ENCODE peak calls at places on chromosome 1, in ten cellular contexts. M, E, X, B, A, D, P, Z, O and I are unnamed samples. For H3K27me3 and H3K4me1, the result is how much of the 10 kb centered on the place peaks cover.

GRCh38 chr1:162663589-162664030 is 31.3 kb downstream of the DDR2 start:
- DNase-seq in B (peak), P (no peak), D (peak), X (peak), M (peak), A (peak), Z (peak), E (peak), O (no peak), I (no peak)

GRCh38 chr1:223234164-223234501 is 91.1 kb upstream of the TLR5 start:
- DNase-seq in A (no peak), D (no peak), Z (no peak), O (no peak), X (no peak), E (peak), P (no peak), M (no peak), B (no peak), I (no peak)

GRCh38 chr1:83931658-83932253 is 67.2 kb downstream of the TTLL7 start:
- DNase-seq in Z (peak), D (no peak), X (peak), E (peak), P (peak), B (peak), O (peak), A (no peak), M (peak), I (peak)

GRCh38 chr1:117780981-117781475 is 148.4 kb downstream of the GDAP2 start:
- DNase-seq in X (no peak), P (no peak), Z (peak), M (no peak), A (peak), D (no peak), B (peak), O (no peak), E (no peak), I (no peak)

GRCh38 chr1:24898152-24898908 is 31.7 kb downstream of the RUNX3 start:
- DNase-seq in M (peak), B (peak), O (peak), Z (peak), E (peak), D (no peak), A (no peak), P (no peak), X (peak), I (no peak)

GRCh38 chr1:170692866-170693575 is 29.1 kb downstream of the PRRX1 start:
- DNase-seq in B (no peak), E (peak), X (no peak), M (no peak), A (no peak), P (no peak), Z (peak), D (no peak), O (no peak), I (no peak)

GRCh38 chr1:245462161-245462560 is 307.4 kb downstream of the KIF26B start:
- DNase-seq in X (no peak), O (no peak), M (no peak), Z (no peak), E (no peak), P (no peak), B (no peak), D (no peak), A (no peak), I (no peak)

GRCh38 chr1:3335754-3336640 is 118.5 kb upstream of the ARHGEF16 start:
- DNase-seq in M (no peak), X (no peak), D (no peak), P (no peak), B (no peak), O (no peak), E (no peak), Z (no peak), A (no peak), I (no peak)

GRCh38 chr1:82366694-82367093 is 566.0 kb downstream of the ADGRL2 start:
- DNase-seq in X (no peak), B (no peak), D (no peak), M (no peak), E (peak), A (no peak), O (no peak), Z (no peak), P (peak), I (no peak)

GRCh38 chr1:88228153-88228552 is 455.9 kb upstream of the PKN2 start:
- DNase-seq in Z (no peak), M (no peak), E (no peak), O (no peak), X (no peak), A (no peak), B (peak), D (no peak), P (no peak), I (peak)

GRCh38 chr1:21149430-21149861 is 27.3 kb downstream of the EIF4G3 start:
- DNase-seq in D (no peak), O (no peak), X (no peak), A (no peak), B (peak), E (peak), P (no peak), Z (peak), M (no peak), I (peak)

GRCh38 chr1:164180824-164181223 is 378.2 kb upstream of the PBX1 start:
- DNase-seq in Z (no peak), P (no peak), O (no peak), A (no peak), E (no peak), X (no peak), M (no peak), D (no peak), B (no peak), I (peak)

GRCh38 chr1:115210302-115210711 is 121.0 kb upstream of the TSPAN2 start:
- DNase-seq in P (peak), B (no peak), D (no peak), M (no peak), E (no peak), O (no peak), X (no peak), Z (peak), A (no peak), I (no peak)

GRCh38 chr1:114207635-114208034 is 54.0 kb upstream of the SYT6 start:
- DNase-seq in E (no peak), O (no peak), Z (no peak), X (no peak), A (no peak), P (no peak), D (no peak), M (no peak), B (no peak), I (no peak)

GRCh38 chr1:61973100-61973837 is 221.4 kb upstream of the L1TD1 start:
- DNase-seq in A (no peak), O (no peak), M (no peak), D (no peak), E (no peak), P (no peak), B (no peak), X (no peak), Z (no peak), I (no peak)

GRCh38 chr1:95520390-95520789 is 286.4 kb downstream of the RWDD3 start:
- DNase-seq in D (no peak), E (no peak), A (no peak), P (no peak), O (no peak), M (no peak), Z (no peak), X (no peak), B (no peak), I (no peak)

GRCh38 chr1:162710349-162710748 is 78.1 kb downstream of the DDR2 start:
- DNase-seq in P (no peak), X (no peak), E (peak), Z (peak), D (no peak), A (no peak), O (no peak), M (no peak), B (no peak), I (no peak)

GRCh38 chr1:44537961-44538360 is 132.9 kb downstream of the RNF220 start:
- DNase-seq in M (no peak), E (no peak), A (no peak), Z (no peak), X (no peak), D (no peak), B (no peak), O (no peak), P (no peak), I (peak)

GRCh38 chr1:73180661-73181540 is 898.6 kb upstream of the NEGR1 start:
- DNase-seq in Z (no peak), O (no peak), E (no peak), M (no peak), D (no peak), P (no peak), B (no peak), X (no peak), A (peak), I (no peak)

GRCh38 chr1:157380523-157380922 is 171.8 kb downstream of the FCRL5 start:
- DNase-seq in P (no peak), X (no peak), Z (no peak), M (no peak), B (no peak), O (no peak), A (no peak), E (no peak), D (no peak), I (no peak)

GRCh38 chr1:221203224-221204054 is 324.2 kb downstream of the HLX start:
- DNase-seq in D (peak), X (peak), O (peak), Z (peak), A (peak), B (peak), M (peak), E (peak), P (peak), I (peak)

GRCh38 chr1:186899577-186899976 is 70.8 kb downstream of the PLA2G4A start:
- DNase-seq in B (no peak), O (no peak), Z (no peak), A (no peak), P (no peak), E (no peak), X (no peak), M (no peak), D (no peak), I (no peak)

DNA sequence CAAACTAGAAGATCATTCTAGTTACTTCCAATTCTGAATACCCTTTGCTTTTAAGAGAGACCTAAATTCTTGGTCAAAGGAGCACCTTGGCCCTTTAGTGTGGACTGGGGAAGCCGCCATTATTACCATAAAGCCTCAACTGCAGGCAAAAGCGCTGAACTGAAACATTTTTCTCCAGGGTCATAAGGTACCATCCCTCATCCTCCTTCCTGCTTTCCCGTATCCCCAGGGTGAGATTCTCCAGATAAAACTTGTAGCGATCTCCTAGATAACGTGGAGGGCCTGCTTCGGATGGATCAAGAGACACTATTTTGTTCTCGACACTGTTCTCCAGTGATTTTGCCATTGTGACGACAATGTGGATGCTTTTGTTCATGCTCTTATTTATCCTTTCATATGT is 9.8 kb downstream of the SLAMF1 start:
- DNase-seq in Z (no peak), M (no peak), X (no peak), O (no peak), E (no peak), P (no peak), A (no peak), D (no peak), B (no peak), I (no peak)
- H3K27ac ChIP-seq in Z (no peak), M (no peak), X (no peak), O (peak), E (no peak), P (no peak), A (no peak), D (no peak), B (no peak), I (no peak)

GRCh38 chr1:40318476-40318875 is 1.4 kb upstream of the COL9A2 start:
- DNase-seq in P (no peak), D (no peak), O (no peak), B (no peak), Z (no peak), A (no peak), E (no peak), X (no peak), M (no peak), I (no peak)
- H3K27me3 ChIP-seq in P (under half), D (under half), O (under half), B (under half), Z (under half), A (under half), E (under half), X (under half), M (under half), I (under half)

DNA sequence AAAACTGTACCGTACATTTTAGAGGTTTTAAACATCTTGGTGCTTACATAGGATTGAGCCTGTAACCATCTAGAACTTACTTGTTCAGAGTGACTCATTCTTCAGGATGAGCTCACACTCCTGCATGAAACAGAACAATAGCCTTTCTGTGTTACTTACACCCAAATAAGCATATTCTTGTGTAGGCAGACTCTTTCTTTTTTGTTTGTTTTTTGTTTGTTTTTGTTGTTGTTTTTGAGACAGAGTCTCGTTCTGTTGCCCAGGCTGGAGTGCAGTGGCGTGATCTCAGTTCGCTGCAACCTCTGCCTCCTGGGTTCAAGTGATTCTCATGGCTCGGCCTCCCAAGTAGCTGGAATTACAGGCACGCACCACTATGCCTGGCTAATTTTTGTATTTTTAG is 3.8 kb upstream of the CA6 start:
- DNase-seq in O (no peak), Z (peak), X (no peak), P (peak), A (no peak), B (peak), D (no peak), M (no peak), E (peak), I (no peak)
- H3K4me1 ChIP-seq in O (under half), Z (under half), X (under half), P (under half), A (under half), B (under half), D (under half), M (under half), E (under half), I (under half)

GRCh38 chr1:200676829-200677228 is 7.1 kb upstream of the DDX59 start:
- DNase-seq in M (no peak), O (no peak), B (no peak), Z (no peak), X (no peak), D (no peak), A (no peak), P (no peak), E (no peak), I (no peak)
- H3K27ac ChIP-seq in M (no peak), O (no peak), B (no peak), Z (no peak), X (no peak), D (no peak), A (no peak), P (no peak), E (no peak), I (no peak)

GRCh38 chr1:235646463-235646862 is 3.1 kb downstream of the GNG4 start:
- DNase-seq in B (no peak), E (no peak), Z (no peak), O (no peak), D (no peak), P (no peak), A (peak), X (no peak), M (no peak), I (no peak)
- H3K27me3 ChIP-seq in B (under half), E (under half), Z (under half), O (under half), D (under half), P (half or more), A (under half), X (under half), M (half or more), I (under half)

GRCh38 chr1:54364613-54365012 is 41.6 kb downstream of the SSBP3 start:
- DNase-seq in O (no peak), Z (no peak), P (no peak), E (no peak), X (no peak), B (no peak), M (no peak), D (no peak), A (no peak), I (no peak)
- H3K4me1 ChIP-seq in O (under half), Z (under half), P (under half), E (under half), X (under half), B (under half), M (under half), D (under half), A (under half), I (under half)

DNA sequence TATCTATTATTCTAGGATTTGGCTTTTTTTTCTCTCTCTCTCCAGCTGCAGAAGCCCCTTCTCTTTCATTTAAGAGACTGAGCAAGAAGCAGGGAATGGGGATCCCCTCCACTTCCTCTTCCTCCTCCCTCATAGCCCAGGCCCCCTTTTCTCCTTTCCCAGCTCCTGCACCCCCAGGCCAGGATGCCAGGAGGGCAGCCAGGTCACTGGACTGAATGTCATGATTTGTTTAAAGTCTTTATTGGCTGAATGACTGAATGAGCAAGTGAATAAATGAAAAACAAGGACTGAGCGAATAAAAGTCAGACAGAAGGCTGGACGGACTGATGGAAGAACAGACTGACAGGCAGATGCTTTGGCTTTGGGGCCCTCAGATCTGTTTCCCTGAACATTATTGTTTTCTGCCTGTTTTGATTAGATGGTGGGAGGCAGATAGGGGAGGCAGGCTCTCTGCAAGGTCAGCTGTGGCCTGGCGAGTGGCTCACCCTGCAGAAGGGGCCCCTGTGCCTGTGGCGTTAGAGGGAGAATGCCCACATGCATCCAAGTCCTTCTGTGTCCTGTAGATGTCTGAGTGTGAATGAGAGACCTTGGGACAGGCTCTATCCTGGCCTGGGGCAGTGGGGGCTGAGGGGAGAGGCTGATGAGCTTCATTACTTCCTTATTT is 20.3 kb upstream of the ADGRB2 start:
- DNase-seq in M (no peak), X (no peak), Z (no peak), A (peak), B (no peak), P (no peak), E (no peak), D (no peak), O (no peak), I (no peak)
- H3K27ac ChIP-seq in M (no peak), X (no peak), Z (no peak), A (no peak), B (no peak), P (no peak), E (no peak), D (no peak), O (no peak), I (no peak)

GRCh38 chr1:206786212-206786886 is 14.1 kb upstream of the IL10 start:
- DNase-seq in O (no peak), D (no peak), E (no peak), M (no peak), X (no peak), A (no peak), Z (no peak), B (no peak), P (no peak), I (no peak)
- H3K27me3 ChIP-seq in O (under half), D (under half), E (under half), M (under half), X (under half), A (under half), Z (under half), B (under half), P (under half), I (under half)

GRCh38 chr1:229693124-229693523 is 67.1 kb downstream of the URB2 start:
- DNase-seq in E (no peak), D (no peak), X (no peak), P (no peak), Z (no peak), M (no peak), B (no peak), O (no peak), A (no peak), I (no peak)
- H3K4me1 ChIP-seq in E (under half), D (under half), X (under half), P (under half), Z (under half), M (under half), B (under half), O (under half), A (under half), I (under half)

GRCh38 chr1:93338426-93338825 is 7.3 kb upstream of the DR1 start:
- DNase-seq in X (no peak), D (no peak), O (no peak), B (no peak), P (peak), Z (peak), A (no peak), M (no peak), E (peak), I (no peak)

GRCh38 chr1:93344484-93344883 is 1.2 kb upstream of the DR1 start:
- DNase-seq in Z (no peak), M (no peak), X (no peak), D (no peak), E (no peak), O (no peak), A (no peak), P (no peak), B (no peak), I (no peak)

GRCh38 chr1:93340090-93340489 is 5.6 kb upstream of the DR1 start:
- DNase-seq in M (no peak), X (no peak), D (no peak), O (no peak), Z (no peak), A (no peak), B (no peak), P (no peak), E (no peak), I (no peak)

GRCh38 chr1:93344886-93345632 is 648 bp upstream of the DR1 start:
- DNase-seq in M (no peak), D (no peak), X (no peak), O (peak), A (no peak), B (no peak), Z (peak), P (no peak), E (no peak), I (no peak)

GRCh38 chr1:93339171-93339697 is 6.5 kb upstream of the DR1 start:
- DNase-seq in O (no peak), E (no peak), M (no peak), B (no peak), P (no peak), D (no peak), X (no peak), Z (no peak), A (no peak), I (no peak)
- H3K27ac ChIP-seq in O (no peak), E (peak), M (no peak), B (no peak), P (peak), D (no peak), X (no peak), Z (peak), A (no peak), I (no peak)